ENCODE peak calls at places on chromosomes 2 and 18, in eight cellular contexts. Q, A, J, N, O, C, I and F are unnamed samples.

GRCh38 chr2:102891261-102891660 is 129.4 kb downstream of the TMEM182 start:
- DNase-seq in Q (peak; percentile 26), A (peak; percentile 10), J (no peak), N (no peak), O (no peak), C (no peak), I (no peak), F (peak; percentile 1)

GRCh38 chr2:62672601-62673000 is 32.9 kb upstream of the EHBP1 start:
- DNase-seq in Q (peak; percentile 60), A (peak; percentile 42), J (no peak), N (peak; percentile 51), O (no peak), C (no peak), I (peak; percentile 74), F (no peak)

GRCh38 chr2:235390108-235390815 is 103.6 kb upstream of the AGAP1 start:
- DNase-seq in Q (peak; percentile 48), A (no peak), J (no peak), N (peak; percentile 50), O (peak; percentile 31), C (no peak), I (peak; percentile 11), F (no peak)

GRCh38 chr2:70145168-70145538 is 45.7 kb downstream of the C2orf42 start:
- DNase-seq in Q (no peak), A (no peak), J (no peak), N (no peak), O (no peak), C (no peak), I (no peak), F (no peak)

GRCh38 chr18:80191264-80191663 is 56.0 kb downstream of the PARD6G start:
- DNase-seq in Q (no peak), A (no peak), J (no peak), N (no peak), O (no peak), C (no peak), I (no peak), F (no peak)

GRCh38 chr2:127154396-127154795 is 47.4 kb upstream of the BIN1 start:
- DNase-seq in Q (no peak), A (no peak), J (no peak), N (no peak), O (no peak), C (no peak), I (no peak), F (no peak)

GRCh38 chr2:68812256-68812655 is 58.9 kb downstream of the BMP10 start:
- DNase-seq in Q (no peak), A (no peak), J (no peak), N (no peak), O (no peak), C (no peak), I (no peak), F (no peak)

GRCh38 chr18:31581498-31582197 is 10.0 kb upstream of the TTR start:
- DNase-seq in Q (peak; percentile 68), A (peak; percentile 28), J (no peak), N (no peak), O (no peak), C (no peak), I (peak; percentile 36), F (peak; percentile 63)

GRCh38 chr2:134252092-134252775 is 1.6 kb upstream of the MGAT5 start:
- DNase-seq in Q (no peak), A (no peak), J (no peak), N (no peak), O (no peak), C (no peak), I (no peak), F (peak; percentile 71)

GRCh38 chr18:50819027-50819726 is 639 bp downstream of the MRO start:
- DNase-seq in Q (peak; percentile 13), A (no peak), J (no peak), N (peak; percentile 55), O (peak; percentile 23), C (peak; percentile 67), I (no peak), F (peak; percentile 11)

GRCh38 chr18:7429831-7430230 is 137.3 kb upstream of the PTPRM start:
- DNase-seq in Q (no peak), A (no peak), J (no peak), N (no peak), O (no peak), C (no peak), I (no peak), F (no peak)

GRCh38 chr2:216672996-216673395 is 22.4 kb downstream of the IGFBP5 start:
- DNase-seq in Q (no peak), A (no peak), J (no peak), N (no peak), O (no peak), C (no peak), I (no peak), F (no peak)

GRCh38 chr2:233882353-233882752 is 14.2 kb upstream of the MSL3B start:
- DNase-seq in Q (peak; percentile 6), A (no peak), J (no peak), N (no peak), O (no peak), C (no peak), I (peak; percentile 4), F (no peak)

GRCh38 chr18:32093106-32093511 is 1.4 kb downstream of the RNF138 start:
- DNase-seq in Q (peak; percentile 67), A (no peak), J (peak; percentile 79), N (peak; percentile 70), O (peak; percentile 49), C (peak; percentile 77), I (peak; percentile 69), F (peak; percentile 56)

GRCh38 chr2:85183481-85183880 is 50.3 kb downstream of the TCF7L1 start:
- DNase-seq in Q (peak; percentile 40), A (no peak), J (no peak), N (no peak), O (no peak), C (no peak), I (no peak), F (peak; percentile 43)

GRCh38 chr2:75324141-75324540 is 124.8 kb upstream of the TACR1 start:
- DNase-seq in Q (no peak), A (no peak), J (no peak), N (no peak), O (no peak), C (no peak), I (no peak), F (no peak)

GRCh38 chr2:125679903-125680302 is 976.1 kb upstream of the GYPC start:
- DNase-seq in Q (no peak), A (no peak), J (no peak), N (no peak), O (no peak), C (no peak), I (no peak), F (no peak)

DNA sequence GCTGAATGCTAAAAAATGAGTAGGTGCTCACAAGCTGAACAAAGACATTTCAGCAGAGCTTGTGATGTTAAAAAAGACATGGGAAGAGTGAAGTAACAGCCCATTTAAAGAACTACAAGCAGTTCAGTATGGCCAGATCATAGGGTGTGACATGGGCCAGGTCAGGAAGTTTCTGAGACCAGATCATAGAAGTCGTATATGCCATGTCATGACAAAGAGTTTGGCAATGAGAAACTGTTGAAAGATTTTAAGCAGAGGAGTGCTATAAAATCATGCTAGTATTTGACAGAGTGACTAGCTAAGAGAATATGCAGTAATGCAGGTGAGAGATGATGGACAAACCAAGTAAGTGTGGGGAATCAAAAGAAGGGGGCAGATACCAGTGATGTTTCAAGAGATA is 7.3 kb upstream of the PELI1 start:
- DNase-seq in Q (no peak), A (no peak), J (no peak), N (no peak), O (no peak), C (no peak), I (no peak), F (no peak)
- H3K4me3 ChIP-seq in Q (no peak overlapping the region), A (no peak overlapping the region), J (no peak overlapping the region), N (no peak overlapping the region), O (no peak overlapping the region), C (no peak overlapping the region), I (no peak overlapping the region), F (no peak overlapping the region)

GRCh38 chr2:178860551-178860950 is 53.3 kb upstream of the TTN start:
- DNase-seq in Q (no peak), A (no peak), J (no peak), N (no peak), O (peak; percentile 33), C (no peak), I (peak; percentile 68), F (peak; percentile 61)
- TF ChIP-seq CTCF in Q (no peak), A (no peak), J (no peak), N (peak; percentile 27), O (peak; percentile 59), C (peak; percentile 41), I (peak; percentile 58), F (peak; percentile 36)

DNA sequence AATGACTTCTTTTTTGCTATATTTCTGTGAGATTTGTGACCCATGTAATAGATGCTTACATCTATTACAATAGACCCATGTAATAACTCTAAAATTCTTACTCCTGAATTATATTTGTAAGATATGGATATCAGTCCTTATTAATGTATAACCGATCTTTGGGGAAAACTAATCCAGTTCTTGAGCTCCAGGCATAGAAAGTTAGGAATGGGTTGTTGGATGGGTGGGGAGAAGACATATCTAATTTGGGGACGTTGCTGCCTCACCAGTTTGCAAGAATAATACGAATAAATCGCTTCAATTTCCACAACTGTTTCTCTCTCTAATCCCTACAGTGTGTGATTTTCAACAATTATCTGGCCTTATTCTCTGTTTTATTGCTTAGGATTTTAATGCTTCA is 13.5 kb downstream of the CAVIN2 start:
- DNase-seq in Q (no peak), A (no peak), J (no peak), N (no peak), O (no peak), C (no peak), I (no peak), F (no peak)
- H3K4me3 ChIP-seq in Q (no peak overlapping the region), A (no peak overlapping the region), J (no peak overlapping the region), N (no peak overlapping the region), O (no peak overlapping the region), C (no peak overlapping the region), I (no peak overlapping the region), F (no peak overlapping the region)

DNA sequence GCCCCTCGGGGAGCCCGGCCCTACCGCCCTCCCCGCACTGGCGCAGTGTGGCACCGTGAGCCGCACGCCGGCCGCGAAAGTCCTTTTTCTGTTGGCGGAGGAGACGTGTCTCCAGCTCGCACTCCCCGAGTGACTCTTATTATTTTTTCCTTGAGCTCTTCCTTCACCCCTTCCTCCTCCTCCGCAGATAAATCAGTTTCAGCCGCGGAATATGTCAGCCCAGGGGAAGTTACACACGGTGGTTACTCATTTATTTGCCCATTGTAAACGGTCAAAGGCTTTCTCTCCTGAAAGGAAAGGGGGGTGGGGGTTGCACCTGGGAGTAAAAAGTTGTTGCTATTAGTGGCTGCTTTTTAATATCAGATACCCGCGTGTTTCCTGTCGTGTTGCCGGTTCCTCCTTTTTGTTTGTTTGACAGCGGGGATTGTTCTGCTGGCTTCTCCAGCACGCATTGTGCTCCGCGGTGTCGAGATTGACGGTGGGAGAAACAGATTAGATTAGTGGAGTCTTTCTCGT is 1.5 kb downstream of the CRIM1 start:
- DNase-seq in Q (no peak), A (no peak), J (no peak), N (no peak), O (no peak), C (no peak), I (no peak), F (peak; percentile 51)
- TF ChIP-seq CTCF in Q (no peak), A (no peak), J (no peak), N (no peak), O (no peak), C (no peak), I (no peak), F (no peak)

GRCh38 chr2:19349911-19350677 is 8.3 kb downstream of the OSR1 start:
- DNase-seq in Q (peak; percentile 74), A (no peak), J (no peak), N (peak; percentile 68), O (peak; percentile 68), C (peak; percentile 85), I (peak; percentile 54), F (no peak)
- H3K4me3 ChIP-seq in Q (no peak overlapping the region), A (no peak overlapping the region), J (peak overlapping the region; percentile 57), N (peak overlapping the region; percentile 30), O (peak overlapping the region; percentile 38), C (peak overlapping the region; percentile 31), I (peak overlapping the region; percentile 30), F (no peak overlapping the region)